ENCODE peak calls at places on chromosome 18, in six cellular contexts. One of them, this sample, is unnamed.

GRCh38 chr18:79825913-79826312 is 28.2 kb downstream of the KCNG2 start:
- DNase-seq in activated T-helper 1 cell treated with Interleukin-2 at 50 U/mL for 16 hours: no peak
- DNase-seq in mucosa of gallbladder: no peak
- DNase-seq in Daoy: no peak
- DNase-seq in SHP77: no peak
- DNase-seq in GM12892: no peak
- DNase-seq in this sample: no peak

GRCh38 chr18:76824136-76824676 is 1.8 kb downstream of the ZNF236 start:
- DNase-seq in activated T-helper 1 cell treated with Interleukin-2 at 50 U/mL for 16 hours: no peak
- DNase-seq in mucosa of gallbladder: no peak
- DNase-seq in Daoy: no peak
- DNase-seq in SHP77: no peak
- DNase-seq in GM12892: no peak
- DNase-seq in this sample: peak; percentile 35

GRCh38 chr18:58580623-58581022 is 48.3 kb downstream of the ALPK2 start:
- DNase-seq in activated T-helper 1 cell treated with Interleukin-2 at 50 U/mL for 16 hours: no peak
- DNase-seq in mucosa of gallbladder: no peak
- DNase-seq in Daoy: no peak
- DNase-seq in SHP77: no peak
- DNase-seq in GM12892: no peak
- DNase-seq in this sample: no peak

GRCh38 chr18:51051105-51051712 is 21.2 kb downstream of the SMAD4 start:
- DNase-seq in activated T-helper 1 cell treated with Interleukin-2 at 50 U/mL for 16 hours: no peak
- DNase-seq in mucosa of gallbladder: no peak
- DNase-seq in Daoy: peak; percentile 11
- DNase-seq in SHP77: peak; percentile 28
- DNase-seq in GM12892: no peak
- DNase-seq in this sample: no peak

GRCh38 chr18:286515-287310 is 18.9 kb upstream of the THOC1 start:
- DNase-seq in activated T-helper 1 cell treated with Interleukin-2 at 50 U/mL for 16 hours: no peak
- DNase-seq in mucosa of gallbladder: no peak
- DNase-seq in Daoy: peak; percentile 6
- DNase-seq in SHP77: no peak
- DNase-seq in GM12892: no peak
- DNase-seq in this sample: no peak

GRCh38 chr18:38445485-38446145 is 880.0 kb upstream of the CELF4 start:
- DNase-seq in activated T-helper 1 cell treated with Interleukin-2 at 50 U/mL for 16 hours: no peak
- DNase-seq in mucosa of gallbladder: no peak
- DNase-seq in Daoy: no peak
- DNase-seq in SHP77: no peak
- DNase-seq in GM12892: no peak
- DNase-seq in this sample: peak; percentile 13

GRCh38 chr18:21742323-21742687 is 1.7 kb downstream of the MIB1 start:
- DNase-seq in activated T-helper 1 cell treated with Interleukin-2 at 50 U/mL for 16 hours: no peak
- DNase-seq in mucosa of gallbladder: no peak
- DNase-seq in Daoy: peak; percentile 25
- DNase-seq in SHP77: no peak
- DNase-seq in GM12892: no peak
- DNase-seq in this sample: no peak

GRCh38 chr18:5475252-5475651 is 68.5 kb downstream of the EPB41L3 start:
- DNase-seq in activated T-helper 1 cell treated with Interleukin-2 at 50 U/mL for 16 hours: no peak
- DNase-seq in mucosa of gallbladder: no peak
- DNase-seq in Daoy: no peak
- DNase-seq in SHP77: no peak
- DNase-seq in GM12892: no peak
- DNase-seq in this sample: no peak

GRCh38 chr18:73992242-73993022 is 155.2 kb downstream of the FBXO15 start:
- DNase-seq in activated T-helper 1 cell treated with Interleukin-2 at 50 U/mL for 16 hours: no peak
- DNase-seq in mucosa of gallbladder: no peak
- DNase-seq in Daoy: no peak
- DNase-seq in SHP77: no peak
- DNase-seq in GM12892: no peak
- DNase-seq in this sample: no peak

GRCh38 chr18:2850816-2851215 is 4.0 kb downstream of the EMILIN2 start:
- DNase-seq in activated T-helper 1 cell treated with Interleukin-2 at 50 U/mL for 16 hours: no peak
- DNase-seq in mucosa of gallbladder: no peak
- DNase-seq in Daoy: no peak
- DNase-seq in SHP77: no peak
- DNase-seq in GM12892: no peak
- DNase-seq in this sample: no peak

GRCh38 chr18:54416459-54416858 is 58.8 kb downstream of the C18orf54 start:
- DNase-seq in activated T-helper 1 cell treated with Interleukin-2 at 50 U/mL for 16 hours: no peak
- DNase-seq in mucosa of gallbladder: no peak
- DNase-seq in Daoy: peak; percentile 4
- DNase-seq in SHP77: no peak
- DNase-seq in GM12892: no peak
- DNase-seq in this sample: peak; percentile 39

GRCh38 chr18:78713064-78713463 is 266.6 kb upstream of the SALL3 start:
- DNase-seq in activated T-helper 1 cell treated with Interleukin-2 at 50 U/mL for 16 hours: no peak
- DNase-seq in mucosa of gallbladder: no peak
- DNase-seq in Daoy: peak; percentile 36
- DNase-seq in SHP77: no peak
- DNase-seq in GM12892: no peak
- DNase-seq in this sample: no peak

GRCh38 chr18:61039251-61039650 is 294.0 kb upstream of the CDH20 start:
- DNase-seq in activated T-helper 1 cell treated with Interleukin-2 at 50 U/mL for 16 hours: no peak
- DNase-seq in mucosa of gallbladder: no peak
- DNase-seq in Daoy: no peak
- DNase-seq in SHP77: no peak
- DNase-seq in GM12892: no peak
- DNase-seq in this sample: no peak

GRCh38 chr18:45793295-45793965 is 32.0 kb upstream of the SIGLEC15 start:
- DNase-seq in activated T-helper 1 cell treated with Interleukin-2 at 50 U/mL for 16 hours: no peak
- DNase-seq in mucosa of gallbladder: no peak
- DNase-seq in Daoy: peak; percentile 80
- DNase-seq in SHP77: no peak
- DNase-seq in GM12892: no peak
- DNase-seq in this sample: peak; percentile 97

GRCh38 chr18:77086656-77087390 is 45.8 kb downstream of the MBP start:
- DNase-seq in activated T-helper 1 cell treated with Interleukin-2 at 50 U/mL for 16 hours: no peak
- DNase-seq in mucosa of gallbladder: peak; percentile 47
- DNase-seq in Daoy: no peak
- DNase-seq in SHP77: no peak
- DNase-seq in GM12892: no peak
- DNase-seq in this sample: no peak

GRCh38 chr18:4720498-4720897 is 265.4 kb upstream of the DLGAP1 start:
- DNase-seq in activated T-helper 1 cell treated with Interleukin-2 at 50 U/mL for 16 hours: no peak
- DNase-seq in mucosa of gallbladder: no peak
- DNase-seq in Daoy: no peak
- DNase-seq in SHP77: no peak
- DNase-seq in GM12892: no peak
- DNase-seq in this sample: no peak

GRCh38 chr18:31679133-31679731 is 5.1 kb downstream of the B4GALT6 start:
- DNase-seq in activated T-helper 1 cell treated with Interleukin-2 at 50 U/mL for 16 hours: no peak
- DNase-seq in mucosa of gallbladder: no peak
- DNase-seq in Daoy: peak; percentile 57
- DNase-seq in SHP77: no peak
- DNase-seq in GM12892: no peak
- DNase-seq in this sample: peak; percentile 86

GRCh38 chr18:11518788-11519685 is 90.4 kb upstream of the SLC35G4 start:
- DNase-seq in activated T-helper 1 cell treated with Interleukin-2 at 50 U/mL for 16 hours: no peak
- DNase-seq in mucosa of gallbladder: peak; percentile 29
- DNase-seq in Daoy: peak; percentile 64
- DNase-seq in SHP77: peak; percentile 22
- DNase-seq in GM12892: peak; percentile 46
- DNase-seq in this sample: no peak

GRCh38 chr18:5661179-5661578 is 117.4 kb upstream of the EPB41L3 start:
- DNase-seq in activated T-helper 1 cell treated with Interleukin-2 at 50 U/mL for 16 hours: no peak
- DNase-seq in mucosa of gallbladder: no peak
- DNase-seq in Daoy: no peak
- DNase-seq in SHP77: no peak
- DNase-seq in GM12892: no peak
- DNase-seq in this sample: no peak

GRCh38 chr18:77208969-77209368 is 40.7 kb upstream of the GALR1 start:
- DNase-seq in activated T-helper 1 cell treated with Interleukin-2 at 50 U/mL for 16 hours: no peak
- DNase-seq in mucosa of gallbladder: peak; percentile 51
- DNase-seq in Daoy: peak; percentile 79
- DNase-seq in SHP77: no peak
- DNase-seq in GM12892: peak; percentile 51
- DNase-seq in this sample: no peak

GRCh38 chr18:51044928-51045587 is 15.0 kb downstream of the SMAD4 start:
- DNase-seq in activated T-helper 1 cell treated with Interleukin-2 at 50 U/mL for 16 hours: no peak
- DNase-seq in mucosa of gallbladder: no peak
- DNase-seq in Daoy: no peak
- DNase-seq in SHP77: no peak
- DNase-seq in GM12892: no peak
- DNase-seq in this sample: no peak

GRCh38 chr18:63213936-63214671 is 105.5 kb downstream of the BCL2 start:
- DNase-seq in activated T-helper 1 cell treated with Interleukin-2 at 50 U/mL for 16 hours: no peak
- DNase-seq in mucosa of gallbladder: no peak
- DNase-seq in Daoy: no peak
- DNase-seq in SHP77: no peak
- DNase-seq in GM12892: no peak
- DNase-seq in this sample: no peak

GRCh38 chr18:35072616-35073015 is 31.4 kb downstream of the MAPRE2 start:
- DNase-seq in activated T-helper 1 cell treated with Interleukin-2 at 50 U/mL for 16 hours: no peak
- DNase-seq in mucosa of gallbladder: no peak
- DNase-seq in Daoy: no peak
- DNase-seq in SHP77: no peak
- DNase-seq in GM12892: no peak
- DNase-seq in this sample: no peak

GRCh38 chr18:54479365-54479764 is 111.7 kb upstream of the DYNAP start:
- DNase-seq in activated T-helper 1 cell treated with Interleukin-2 at 50 U/mL for 16 hours: no peak
- DNase-seq in mucosa of gallbladder: no peak
- DNase-seq in Daoy: no peak
- DNase-seq in SHP77: no peak
- DNase-seq in GM12892: no peak
- DNase-seq in this sample: peak; percentile 42

GRCh38 chr18:36493349-36494281 is 196.1 kb downstream of the FHOD3 start:
- DNase-seq in activated T-helper 1 cell treated with Interleukin-2 at 50 U/mL for 16 hours: no peak
- DNase-seq in mucosa of gallbladder: peak; percentile 28
- DNase-seq in Daoy: peak; percentile 29
- DNase-seq in SHP77: no peak
- DNase-seq in GM12892: no peak
- DNase-seq in this sample: no peak

GRCh38 chr18:8616026-8616401 is 6.8 kb downstream of the RAB12 start:
- DNase-seq in activated T-helper 1 cell treated with Interleukin-2 at 50 U/mL for 16 hours: no peak
- DNase-seq in mucosa of gallbladder: no peak
- DNase-seq in Daoy: no peak
- DNase-seq in SHP77: no peak
- DNase-seq in GM12892: no peak
- DNase-seq in this sample: peak; percentile 26

GRCh38 chr18:78431606-78432005 is 548.0 kb upstream of the SALL3 start:
- DNase-seq in activated T-helper 1 cell treated with Interleukin-2 at 50 U/mL for 16 hours: no peak
- DNase-seq in mucosa of gallbladder: no peak
- DNase-seq in Daoy: peak; percentile 57
- DNase-seq in SHP77: no peak
- DNase-seq in GM12892: no peak
- DNase-seq in this sample: no peak

GRCh38 chr18:62710417-62710816 is 4.9 kb upstream of the PHLPP1 start:
- DNase-seq in activated T-helper 1 cell treated with Interleukin-2 at 50 U/mL for 16 hours: no peak
- DNase-seq in mucosa of gallbladder: no peak
- DNase-seq in Daoy: no peak
- DNase-seq in SHP77: no peak
- DNase-seq in GM12892: no peak
- DNase-seq in this sample: peak; percentile 27

GRCh38 chr18:68489018-68489792 is 225.7 kb downstream of the TMX3 start:
- DNase-seq in activated T-helper 1 cell treated with Interleukin-2 at 50 U/mL for 16 hours: no peak
- DNase-seq in mucosa of gallbladder: no peak
- DNase-seq in Daoy: no peak
- DNase-seq in SHP77: no peak
- DNase-seq in GM12892: no peak
- DNase-seq in this sample: no peak

GRCh38 chr18:70074091-70074490 is 126.4 kb upstream of the CD226 start:
- DNase-seq in activated T-helper 1 cell treated with Interleukin-2 at 50 U/mL for 16 hours: no peak
- DNase-seq in mucosa of gallbladder: no peak
- DNase-seq in Daoy: no peak
- DNase-seq in SHP77: no peak
- DNase-seq in GM12892: no peak
- DNase-seq in this sample: no peak

This sample was measured in foreskin keratinocyte.